ENCODE peak calls at places on chromosome 17, in four cellular contexts. H, C, M and X are unnamed samples.

GRCh38 chr17:42163113-42163512 is 8.3 kb upstream of the RAB5C start:
- DNase-seq in H (no peak), C (peak), M (no peak), X (no peak)

GRCh38 chr17:72119963-72120877 is 600 bp upstream of the SOX9 start:
- DNase-seq in C (no peak), H (peak), M (peak), X (no peak)

GRCh38 chr17:10730956-10731879 is 1.4 kb upstream of the TMEM220 start:
- DNase-seq in C (no peak), H (peak), M (no peak), X (no peak)

GRCh38 chr17:29461807-29462206 is 71.6 kb downstream of the TAOK1 start:
- DNase-seq in H (no peak), M (no peak), C (no peak), X (no peak)

GRCh38 chr17:75869282-75870141 is 8.9 kb downstream of the TRIM47 start:
- DNase-seq in M (no peak), C (peak), H (peak), X (no peak)

GRCh38 chr17:15929941-15930340 is 15.0 kb upstream of the ADORA2B start:
- DNase-seq in C (no peak), M (no peak), H (no peak), X (no peak)

GRCh38 chr17:45397796-45398195 is 34.9 kb downstream of the ARHGAP27 start:
- DNase-seq in C (no peak), H (no peak), M (no peak), X (no peak)

GRCh38 chr17:65433592-65433991 is 127.9 kb downstream of the AXIN2 start:
- DNase-seq in H (no peak), M (no peak), C (no peak), X (no peak)

GRCh38 chr17:82487898-82488297 is 29.4 kb downstream of the NARF start:
- DNase-seq in M (no peak), C (no peak), H (no peak), X (no peak)

GRCh38 chr17:75010683-75011406 is 1.6 kb upstream of the MRPL58 start:
- DNase-seq in C (peak), M (no peak), H (peak), X (no peak)

GRCh38 chr17:51355314-51356083 is 95.2 kb downstream of the UTP18 start:
- DNase-seq in M (no peak), H (no peak), C (no peak), X (no peak)

GRCh38 chr17:40417258-40417608 is 463 bp downstream of the TOP2A start:
- DNase-seq in M (no peak), H (no peak), C (peak), X (no peak)

GRCh38 chr17:66661411-66661843 is 173.5 kb upstream of the CACNG5 start:
- DNase-seq in H (no peak), M (no peak), C (peak), X (peak)

GRCh38 chr17:68512967-68513474 is 791 bp downstream of the PRKAR1A start:
- DNase-seq in H (peak), M (no peak), C (peak), X (no peak)

GRCh38 chr17:36674278-36674650 is 72.9 kb downstream of the MRM1 start:
- DNase-seq in H (no peak), C (no peak), M (no peak), X (no peak)

GRCh38 chr17:7572588-7573323 is 6.7 kb upstream of the CD68 start:
- DNase-seq in H (peak), M (peak), C (peak), X (peak)

GRCh38 chr17:75059369-75060345 is 12.6 kb downstream of the KCTD2 start:
- DNase-seq in C (peak), H (no peak), M (peak), X (no peak)

GRCh38 chr17:74690409-74690825 is 22.3 kb downstream of the CD300LF start:
- DNase-seq in H (peak), C (no peak), M (no peak), X (no peak)

GRCh38 chr17:8117980-8118768 is at the start of gene ALOXE3:
- DNase-seq in C (peak), M (no peak), H (peak), X (no peak)

GRCh38 chr17:55273579-55274370 is 9.0 kb downstream of the HLF start:
- DNase-seq in H (no peak), M (no peak), C (peak), X (no peak)

GRCh38 chr17:76159157-76159556 is 18.1 kb upstream of the FOXJ1 start:
- DNase-seq in M (no peak), C (no peak), H (no peak), X (no peak)

GRCh38 chr17:81727324-81728031 is 15.4 kb downstream of the SLC25A10 start:
- DNase-seq in M (no peak), C (no peak), H (peak), X (no peak)

GRCh38 chr17:71269201-71269600 is 851.6 kb upstream of the SOX9 start:
- DNase-seq in C (no peak), M (no peak), H (no peak), X (no peak)

GRCh38 chr17:44467108-44467507 is 36.1 kb downstream of the GPATCH8 start:
- DNase-seq in M (no peak), H (no peak), C (no peak), X (no peak)

GRCh38 chr17:64747938-64748540 is 85.9 kb upstream of the SMURF2 start:
- DNase-seq in M (peak), H (no peak), C (no peak), X (no peak)

GRCh38 chr17:35788504-35788998 is 6.9 kb downstream of the MMP28 start:
- DNase-seq in M (no peak), H (no peak), C (peak), X (peak)

GRCh38 chr17:57289130-57289529 is 32.8 kb downstream of the MSI2 start:
- DNase-seq in M (no peak), C (no peak), H (no peak), X (no peak)
- H3K4me3 ChIP-seq in M (no peak), C (no peak), H (no peak), X (peak)

DNA sequence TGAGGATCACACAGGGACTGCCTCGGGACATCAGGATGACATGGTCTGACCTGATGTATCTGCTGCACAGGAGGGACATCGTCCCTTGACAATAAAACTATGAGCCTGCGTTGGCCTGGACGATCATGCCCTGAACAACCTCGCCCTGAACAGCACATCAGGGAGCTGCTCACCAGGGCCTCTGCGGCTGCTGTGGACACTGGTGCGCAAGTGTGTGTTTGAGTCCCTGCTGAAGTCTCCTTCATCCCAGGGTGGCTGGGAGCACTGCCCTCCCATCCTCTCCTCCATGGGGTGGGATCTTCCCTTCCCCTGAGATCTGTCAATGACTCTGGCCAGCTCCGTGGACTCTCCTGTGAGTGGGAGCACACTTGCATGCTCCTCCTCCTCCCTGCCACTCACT is 257.8 kb downstream of the RBFOX3 start:
- DNase-seq in C (no peak), H (no peak), M (no peak), X (no peak)
- H3K4me3 ChIP-seq in C (no peak), H (no peak), M (no peak), X (no peak)

DNA sequence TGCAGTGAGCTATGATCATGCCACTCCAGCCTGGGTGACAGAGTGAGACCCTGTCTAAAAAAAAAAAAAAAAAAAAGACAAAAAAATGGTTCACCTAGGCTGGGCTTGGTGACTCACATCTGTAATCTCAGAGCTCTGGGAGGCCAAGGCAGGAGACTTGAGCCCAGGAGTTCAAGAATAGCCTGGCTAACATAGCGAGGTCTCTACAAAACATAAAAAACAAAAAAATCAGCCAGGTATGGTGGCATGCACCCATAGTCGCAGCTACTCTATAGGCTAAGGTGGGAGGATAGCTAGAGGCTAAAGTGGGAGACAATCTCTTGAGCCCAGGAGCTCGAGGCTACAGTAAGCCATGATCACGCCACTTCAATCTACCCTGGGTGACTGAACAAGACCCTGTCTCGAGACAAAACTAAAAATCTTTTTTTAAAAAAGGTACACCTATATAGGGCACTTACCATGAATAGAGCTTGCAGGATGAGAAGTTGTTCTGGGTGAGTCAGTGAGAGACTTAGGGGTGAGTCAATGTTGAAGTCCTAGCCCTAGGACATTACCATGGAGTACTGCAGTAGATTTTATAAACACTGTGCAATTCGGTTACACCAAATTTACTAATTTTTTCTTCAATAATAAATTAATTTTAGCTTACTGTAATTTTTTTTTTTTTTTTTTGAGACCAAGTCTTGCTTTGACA is 19.0 kb downstream of the USP32 start:
- DNase-seq in C (peak), H (no peak), M (no peak), X (no peak)
- H3K4me3 ChIP-seq in C (no peak), H (no peak), M (no peak), X (no peak)

GRCh38 chr17:47323382-47324223 is at the start of gene EFCAB13:
- DNase-seq in C (peak), H (peak), M (peak), X (peak)
- H3K4me3 ChIP-seq in C (peak), H (peak), M (peak), X (peak)

GRCh38 chr17:61406543-61406845 is 6.9 kb downstream of the TBX2 start:
- DNase-seq in H (no peak), M (no peak), C (no peak), X (no peak)
- H3K4me3 ChIP-seq in H (no peak), M (peak), C (no peak), X (no peak)

GRCh38 chr17:21034350-21035235 is 8.2 kb downstream of the USP22 start:
- DNase-seq in C (no peak), M (no peak), H (peak), X (no peak)
- H3K4me3 ChIP-seq in C (no peak), M (peak), H (no peak), X (no peak)